ENCODE peak calls at places on chromosomes 2 and 18, in nine cellular contexts. K, U, E, G, I, N, F, W and X are unnamed samples. For H3K27me3 and H3K4me1, the result is how much of the 10 kb centered on the place peaks cover.

GRCh38 chr2:187302619-187303018 is 145.4 kb downstream of the CALCRL start:
- DNase-seq in N (no peak), I (no peak), U (no peak), E (peak), W (peak), F (no peak), K (peak), G (no peak), X (peak)

GRCh38 chr2:222859786-222860726 is 780 bp upstream of the ACSL3 start:
- DNase-seq in U (no peak), I (peak), N (peak), W (peak), F (no peak), G (peak), K (peak), E (peak), X (peak)

GRCh38 chr2:84970266-84970955 is 550 bp upstream of the KCMF1 start:
- DNase-seq in U (peak), N (peak), G (peak), W (peak), E (peak), I (peak), K (peak), F (peak), X (peak)

GRCh38 chr2:119174993-119175347 is 16.4 kb upstream of the C1QL2 start:
- DNase-seq in K (no peak), U (no peak), W (no peak), E (no peak), F (no peak), G (no peak), I (no peak), N (no peak), X (no peak)

GRCh38 chr18:13454363-13455150 is 236.0 kb downstream of the LDLRAD4 start:
- DNase-seq in E (no peak), K (no peak), N (no peak), U (peak), F (no peak), G (no peak), I (no peak), W (no peak), X (no peak)

GRCh38 chr2:117707874-117708273 is 106.6 kb upstream of the DDX18 start:
- DNase-seq in W (no peak), N (no peak), F (no peak), I (no peak), G (no peak), K (no peak), E (no peak), U (no peak), X (no peak)

GRCh38 chr2:56476509-56477071 is 292.8 kb downstream of the CCDC85A start:
- DNase-seq in G (no peak), N (no peak), F (no peak), K (no peak), U (no peak), I (no peak), E (no peak), W (no peak), X (peak)

GRCh38 chr2:72533767-72534166 is 292.1 kb downstream of the EXOC6B start:
- DNase-seq in N (no peak), K (peak), E (peak), W (peak), I (no peak), U (no peak), G (no peak), F (no peak), X (peak)

GRCh38 chr2:132691556-132691955 is 21.6 kb upstream of the LYPD1 start:
- DNase-seq in G (no peak), F (no peak), U (no peak), N (no peak), W (no peak), I (no peak), K (peak), E (no peak), X (no peak)

GRCh38 chr18:8088626-8089025 is 520.6 kb upstream of the RAB12 start:
- DNase-seq in K (no peak), G (no peak), I (no peak), N (no peak), U (no peak), F (no peak), W (no peak), E (no peak), X (peak)

GRCh38 chr18:8081872-8082553 is 514.9 kb downstream of the PTPRM start:
- DNase-seq in K (no peak), E (no peak), F (no peak), G (no peak), W (no peak), N (no peak), U (no peak), I (no peak), X (no peak)

GRCh38 chr18:8080092-8080491 is 513.0 kb downstream of the PTPRM start:
- DNase-seq in I (no peak), U (no peak), K (no peak), G (no peak), N (no peak), W (no peak), E (no peak), F (no peak), X (no peak)

GRCh38 chr18:8081267-8081666 is 514.2 kb downstream of the PTPRM start:
- DNase-seq in U (no peak), K (no peak), N (no peak), F (no peak), G (no peak), W (no peak), E (no peak), I (no peak), X (no peak)

DNA sequence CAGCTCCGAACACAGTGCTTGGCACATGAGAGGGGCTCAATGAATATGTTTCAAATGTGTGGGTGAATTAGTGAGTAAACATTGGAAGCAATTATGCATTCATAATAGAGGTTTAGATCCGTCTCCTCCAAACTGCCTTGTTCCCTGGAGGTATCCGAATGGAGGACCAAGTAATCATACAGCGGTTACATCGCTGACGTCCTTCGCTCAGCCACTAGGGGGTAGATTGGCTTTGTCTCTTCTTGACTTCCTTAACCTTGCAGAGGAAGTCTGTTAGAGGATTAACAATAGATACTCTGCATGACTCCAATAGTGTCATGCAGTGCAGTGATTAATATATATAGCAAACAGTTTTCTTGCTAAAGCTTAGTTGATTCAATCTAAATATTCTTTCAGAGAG is 517.0 kb downstream of the PTPRM start:
- DNase-seq in I (peak), G (peak), W (peak), N (peak), K (peak), E (peak), F (no peak), U (no peak), X (peak)
- TF ChIP-seq CTCF in I (peak), G (peak), W (peak), N (peak), K (peak), E (peak), F (no peak), U (peak), X (peak)

DNA sequence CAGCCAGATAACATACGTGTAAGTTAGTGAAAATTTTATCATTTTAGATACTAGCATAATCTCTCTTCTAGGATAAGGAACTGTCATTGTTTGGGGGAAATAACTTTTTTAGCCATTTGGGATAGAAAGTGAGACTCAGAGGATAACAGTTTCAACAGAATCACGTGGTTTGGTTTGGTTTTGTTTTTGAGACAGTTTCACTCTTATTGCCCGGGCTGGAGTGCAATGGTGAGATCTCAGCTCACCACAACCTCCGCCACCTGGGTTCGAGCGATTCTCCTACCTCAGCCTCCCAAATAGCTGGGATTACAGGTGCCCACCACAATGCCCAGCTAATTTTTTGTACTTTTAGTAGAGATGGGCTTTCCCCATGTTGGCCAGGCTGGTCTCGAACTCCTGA is 323.2 kb upstream of the MEIS1 start:
- DNase-seq in K (no peak), E (no peak), N (no peak), W (no peak), F (no peak), I (no peak), U (no peak), G (no peak), X (no peak)
- H3K27me3 ChIP-seq in K (under half), E (under half), N (under half), W (under half), F (under half), I (under half), U (under half), G (under half), X (under half)

GRCh38 chr2:172106128-172106961 is 3.6 kb upstream of the DLX2 start:
- DNase-seq in F (peak), I (no peak), E (peak), K (peak), N (no peak), G (peak), W (peak), U (no peak), X (no peak)
- H3K4me1 ChIP-seq in F (under half), I (under half), E (under half), K (under half), N (under half), G (under half), W (under half), U (under half), X (under half)

DNA sequence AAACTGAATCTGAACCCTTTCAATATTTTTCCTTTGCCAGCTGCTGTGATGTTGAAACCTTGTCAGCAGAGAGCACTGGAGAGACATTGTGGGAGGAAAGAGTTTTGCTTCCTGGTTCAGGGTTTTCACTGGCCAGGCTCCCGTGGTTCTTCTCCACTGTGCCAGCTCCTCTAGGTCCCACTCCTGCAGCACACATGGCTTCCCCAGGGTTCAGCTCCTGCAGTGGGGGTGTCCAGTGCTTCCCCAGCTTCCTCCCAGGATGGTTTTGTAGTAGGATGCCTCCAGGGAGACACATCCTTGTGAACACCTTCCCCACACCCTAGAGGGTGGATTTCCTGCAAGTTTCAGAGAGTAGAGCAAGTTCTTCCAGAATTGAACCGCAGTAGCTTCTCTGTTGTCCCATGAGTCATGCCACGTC is 24.0 kb upstream of the SULT1C3 start:
- DNase-seq in F (no peak), W (peak), E (peak), K (peak), U (peak), I (no peak), G (peak), N (no peak), X (peak)
- TF ChIP-seq CTCF in F (no peak), W (peak), E (peak), K (peak), U (peak), I (peak), G (peak), N (no peak), X (peak)

DNA sequence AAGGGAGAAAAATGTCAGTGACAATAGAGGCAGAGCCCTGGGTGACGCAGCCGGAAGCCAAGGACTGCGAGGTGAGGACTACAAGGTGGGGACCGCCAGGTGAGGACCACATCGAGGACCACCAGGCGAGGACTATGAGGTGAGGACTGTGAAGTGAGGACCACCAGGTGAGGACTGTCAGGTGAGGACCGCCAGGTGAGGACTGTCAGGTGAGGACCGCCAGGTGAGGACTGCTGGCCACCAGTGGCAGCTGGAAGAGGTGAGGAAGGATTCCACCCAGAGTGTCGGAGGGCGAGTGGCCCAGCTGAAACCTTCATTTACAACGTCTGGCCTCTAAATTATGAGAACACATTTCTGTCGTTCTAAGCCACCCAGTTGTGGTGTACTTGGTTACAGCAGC is 41.6 kb downstream of the CYB5A start:
- DNase-seq in U (no peak), K (no peak), E (no peak), W (no peak), I (no peak), F (no peak), G (no peak), N (no peak), X (no peak)
- H3K27me3 ChIP-seq in U (under half), K (under half), E (under half), W (under half), I (under half), F (under half), G (under half), N (under half), X (under half)